ENCODE peak calls at places on chromosome 5, in seven cellular contexts. F, X, S, W, M, Y and R are unnamed samples.

GRCh38 chr5:2981035-2981434 is 229.6 kb upstream of the IRX2 start:
- DNase-seq in F (no peak), X (no peak), S (no peak), W (no peak), M (no peak), Y (no peak), R (no peak)

GRCh38 chr5:83249156-83249555 is 171.8 kb downstream of the XRCC4 start:
- DNase-seq in F (no peak), X (no peak), S (no peak), W (no peak), M (peak; percentile 16), Y (no peak), R (no peak)

GRCh38 chr5:29853711-29854110 is 1339.8 kb upstream of the CDH6 start:
- DNase-seq in F (no peak), X (no peak), S (no peak), W (no peak), M (no peak), Y (no peak), R (no peak)

GRCh38 chr5:92909545-92909962 is 671.5 kb downstream of the NR2F1-AS1 start:
- DNase-seq in F (peak; percentile 25), X (peak; percentile 44), S (peak; percentile 33), W (peak; percentile 11), M (peak; percentile 31), Y (peak; percentile 63), R (no peak)

GRCh38 chr5:37370550-37370863 is 399 bp downstream of the NUP155 start:
- DNase-seq in F (no peak), X (no peak), S (no peak), W (no peak), M (no peak), Y (no peak), R (peak; percentile 36)

GRCh38 chr5:107169871-107170270 is 500.9 kb downstream of the EFNA5 start:
- DNase-seq in F (no peak), X (no peak), S (no peak), W (no peak), M (no peak), Y (no peak), R (no peak)

GRCh38 chr5:168699002-168699401 is 119.8 kb upstream of the PANK3 start:
- DNase-seq in F (no peak), X (no peak), S (no peak), W (no peak), M (no peak), Y (no peak), R (peak; percentile 74)

GRCh38 chr5:180395540-180396274 is 42.6 kb upstream of the GFPT2 start:
- DNase-seq in F (no peak), X (no peak), S (no peak), W (no peak), M (no peak), Y (no peak), R (peak; percentile 68)

GRCh38 chr5:67591491-67591890 is 394.9 kb upstream of the CD180 start:
- DNase-seq in F (no peak), X (no peak), S (no peak), W (no peak), M (no peak), Y (no peak), R (no peak)

GRCh38 chr5:112737472-112738179 is at the start of gene APC:
- DNase-seq in F (peak; percentile 88), X (peak; percentile 89), S (peak; percentile 94), W (peak; percentile 87), M (peak; percentile 85), Y (peak; percentile 79), R (peak; percentile 92)

GRCh38 chr5:157986431-157986990 is 127.6 kb upstream of the CLINT1 start:
- DNase-seq in F (no peak), X (no peak), S (no peak), W (no peak), M (no peak), Y (no peak), R (no peak)

GRCh38 chr5:88878976-88879375 is 4.0 kb downstream of the MEF2C start:
- DNase-seq in F (no peak), X (no peak), S (peak; percentile 36), W (peak; percentile 63), M (peak; percentile 74), Y (no peak), R (no peak)

GRCh38 chr5:121027636-121028035 is 563.5 kb downstream of the PRR16 start:
- DNase-seq in F (no peak), X (no peak), S (no peak), W (no peak), M (no peak), Y (no peak), R (no peak)

GRCh38 chr5:78518365-78519197 is 130.0 kb downstream of the LHFPL2 start:
- DNase-seq in F (no peak), X (peak; percentile 86), S (peak; percentile 96), W (peak; percentile 96), M (peak; percentile 83), Y (no peak), R (peak; percentile 88)

GRCh38 chr5:122030251-122030650 is 47.8 kb downstream of the LOX start:
- DNase-seq in F (no peak), X (peak; percentile 45), S (peak; percentile 29), W (no peak), M (no peak), Y (no peak), R (no peak)

GRCh38 chr5:151234476-151235238 is 10.8 kb upstream of the CCDC69 start:
- DNase-seq in F (peak; percentile 78), X (peak; percentile 78), S (peak; percentile 69), W (peak; percentile 41), M (peak; percentile 72), Y (no peak), R (peak; percentile 66)

GRCh38 chr5:93359958-93360305 is 221.1 kb downstream of the NR2F1-AS1 start:
- DNase-seq in F (no peak), X (no peak), S (no peak), W (no peak), M (no peak), Y (no peak), R (no peak)

GRCh38 chr5:158634713-158635112 is 465.0 kb downstream of the EBF1 start:
- DNase-seq in F (no peak), X (no peak), S (no peak), W (no peak), M (no peak), Y (no peak), R (no peak)

GRCh38 chr5:57442080-57442839 is 40.4 kb downstream of the ACTBL2 start:
- DNase-seq in F (no peak), X (peak; percentile 42), S (peak; percentile 79), W (peak; percentile 95), M (peak; percentile 85), Y (no peak), R (peak; percentile 77)

GRCh38 chr5:111229871-111230812 is 6.0 kb downstream of the CAMK4 start:
- DNase-seq in F (peak; percentile 14), X (no peak), S (no peak), W (no peak), M (no peak), Y (no peak), R (no peak)

GRCh38 chr5:94362857-94363256 is 255.5 kb downstream of the KIAA0825 start:
- DNase-seq in F (no peak), X (no peak), S (no peak), W (no peak), M (no peak), Y (no peak), R (no peak)

GRCh38 chr5:15388856-15389255 is 111.1 kb upstream of the FBXL7 start:
- DNase-seq in F (no peak), X (no peak), S (no peak), W (no peak), M (no peak), Y (no peak), R (no peak)

GRCh38 chr5:172412724-172413260 is 41.5 kb downstream of the SH3PXD2B start:
- DNase-seq in F (no peak), X (peak; percentile 52), S (peak; percentile 96), W (peak; percentile 95), M (peak; percentile 98), Y (no peak), R (peak; percentile 91)

GRCh38 chr5:161846731-161847130 is 1.2 kb upstream of the GABRA1 start:
- DNase-seq in F (no peak), X (peak; percentile 65), S (no peak), W (no peak), M (no peak), Y (peak; percentile 63), R (no peak)
- H3K4me3 ChIP-seq in F (no peak overlapping the region), X (no peak overlapping the region), S (no peak overlapping the region), W (no peak overlapping the region), M (no peak overlapping the region), Y (no peak overlapping the region), R (no peak overlapping the region)

DNA sequence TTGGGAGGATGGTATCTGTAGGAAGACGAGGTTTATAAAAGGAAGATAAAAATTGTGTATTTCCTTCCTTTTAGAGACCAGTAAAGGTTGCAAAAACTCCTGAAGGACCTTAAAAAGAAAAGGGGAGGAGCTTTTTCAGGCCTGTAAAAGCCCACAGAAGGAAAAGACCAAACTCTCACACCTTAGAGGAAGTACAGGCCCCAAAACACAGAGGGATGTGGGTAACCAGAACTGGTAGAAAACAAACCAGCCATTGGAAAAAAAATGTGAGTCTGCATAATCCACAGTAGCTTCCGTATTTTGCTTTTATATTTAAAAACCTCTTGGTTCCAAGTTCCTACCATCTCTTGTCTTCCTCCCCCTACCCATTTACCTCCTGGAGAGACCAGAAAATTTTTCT is 8.5 kb downstream of the GIN1 start:
- DNase-seq in F (peak; percentile 44), X (no peak), S (no peak), W (no peak), M (no peak), Y (no peak), R (no peak)
- H3K4me2 ChIP-seq in F (peak overlapping the region; percentile 26), X (no peak overlapping the region), S (no peak overlapping the region), W (no peak overlapping the region), M (no peak overlapping the region), Y (no peak overlapping the region), R (no peak overlapping the region)

GRCh38 chr5:50715001-50715400 is 48.6 kb downstream of the PARP8 start:
- DNase-seq in F (no peak), X (no peak), S (no peak), W (no peak), M (no peak), Y (no peak), R (no peak)

GRCh38 chr5:50709471-50709870 is 43.0 kb downstream of the PARP8 start:
- DNase-seq in F (no peak), X (no peak), S (peak; percentile 60), W (peak; percentile 64), M (peak; percentile 49), Y (no peak), R (no peak)

GRCh38 chr5:50712479-50712878 is 46.0 kb downstream of the PARP8 start:
- DNase-seq in F (no peak), X (no peak), S (no peak), W (no peak), M (no peak), Y (no peak), R (no peak)

GRCh38 chr5:50711280-50711679 is 44.8 kb downstream of the PARP8 start:
- DNase-seq in F (peak; percentile 80), X (peak; percentile 9), S (peak; percentile 61), W (peak; percentile 8), M (peak; percentile 47), Y (no peak), R (no peak)

GRCh38 chr5:50710838-50711237 is 44.4 kb downstream of the PARP8 start:
- DNase-seq in F (no peak), X (no peak), S (no peak), W (no peak), M (no peak), Y (no peak), R (no peak)
- H2AFZ ChIP-seq in F (peak overlapping the region; percentile 1), X (no peak overlapping the region), S (no peak overlapping the region), W (no peak overlapping the region), M (no peak overlapping the region), Y (peak overlapping the region; percentile 35), R (no peak overlapping the region)

DNA sequence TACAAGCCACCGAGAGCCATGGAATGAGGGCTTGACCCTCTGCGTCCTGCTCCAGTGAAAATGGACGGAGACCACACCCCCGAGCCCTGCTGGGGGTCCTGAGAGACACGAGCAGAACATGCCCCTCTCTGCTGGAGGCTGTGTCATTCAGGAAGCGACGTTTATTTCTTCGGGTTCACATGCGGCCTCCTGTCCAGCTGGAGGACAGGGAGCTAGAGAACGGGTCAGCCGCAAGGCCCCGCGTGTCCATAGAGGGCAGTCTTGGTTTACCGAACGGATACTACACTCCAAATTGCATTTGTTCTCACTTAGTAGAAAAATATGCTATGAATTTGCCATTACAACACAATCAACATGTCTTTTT is 36.1 kb downstream of the MRPL36 start:
- DNase-seq in F (peak; percentile 48), X (peak; percentile 48), S (peak; percentile 64), W (peak; percentile 72), M (peak; percentile 79), Y (peak; percentile 18), R (peak; percentile 99)
- H3K4me3 ChIP-seq in F (no peak overlapping the region), X (no peak overlapping the region), S (no peak overlapping the region), W (no peak overlapping the region), M (no peak overlapping the region), Y (no peak overlapping the region), R (no peak overlapping the region)